ENCODE peak calls at places on chromosome 7, in seven cellular contexts. One of them, this sample, is unnamed.

GRCh38 chr7:106045592-106045991 is 66.5 kb downstream of the SYPL1 start:
- DNase-seq in MM.1S: peak; percentile 3
- DNase-seq in PC-3: peak; percentile 62
- DNase-seq in B cell: no peak
- DNase-seq in endothelial cell of umbilical vein: no peak
- DNase-seq in mesothelial cell of epicardium: no peak
- DNase-seq in Peyer's patch: no peak
- DNase-seq in this sample: no peak

GRCh38 chr7:30770936-30771858 is at the start of gene MINDY4:
- DNase-seq in Peyer's patch: peak; percentile 85
- DNase-seq in PC-3: peak; percentile 42
- DNase-seq in endothelial cell of umbilical vein: peak; percentile 78
- DNase-seq in MM.1S: peak; percentile 71
- DNase-seq in mesothelial cell of epicardium: peak; percentile 64
- DNase-seq in B cell: peak; percentile 80
- DNase-seq in this sample: peak; percentile 48

GRCh38 chr7:129825005-129825553 is 127.7 kb downstream of the UBE2H start:
- DNase-seq in endothelial cell of umbilical vein: no peak
- DNase-seq in mesothelial cell of epicardium: no peak
- DNase-seq in B cell: no peak
- DNase-seq in PC-3: peak; percentile 91
- DNase-seq in Peyer's patch: peak; percentile 63
- DNase-seq in MM.1S: peak; percentile 80
- DNase-seq in this sample: no peak

GRCh38 chr7:78254397-78255055 is 456.0 kb downstream of the PHTF2 start:
- DNase-seq in Peyer's patch: no peak
- DNase-seq in endothelial cell of umbilical vein: no peak
- DNase-seq in MM.1S: peak; percentile 61
- DNase-seq in B cell: no peak
- DNase-seq in mesothelial cell of epicardium: no peak
- DNase-seq in PC-3: no peak
- DNase-seq in this sample: no peak

GRCh38 chr7:45036801-45037200 is 36.8 kb downstream of the CCM2 start:
- DNase-seq in B cell: no peak
- DNase-seq in mesothelial cell of epicardium: no peak
- DNase-seq in Peyer's patch: no peak
- DNase-seq in endothelial cell of umbilical vein: no peak
- DNase-seq in MM.1S: no peak
- DNase-seq in PC-3: no peak
- DNase-seq in this sample: no peak

GRCh38 chr7:81462672-81463071 is 307.2 kb downstream of the HGF start:
- DNase-seq in PC-3: peak; percentile 73
- DNase-seq in Peyer's patch: no peak
- DNase-seq in mesothelial cell of epicardium: no peak
- DNase-seq in B cell: no peak
- DNase-seq in endothelial cell of umbilical vein: no peak
- DNase-seq in MM.1S: no peak
- DNase-seq in this sample: no peak

GRCh38 chr7:26683277-26683676 is 181.1 kb downstream of the SKAP2 start:
- DNase-seq in MM.1S: no peak
- DNase-seq in mesothelial cell of epicardium: no peak
- DNase-seq in endothelial cell of umbilical vein: no peak
- DNase-seq in PC-3: no peak
- DNase-seq in Peyer's patch: no peak
- DNase-seq in B cell: no peak
- DNase-seq in this sample: no peak

GRCh38 chr7:4754433-4755010 is 20.9 kb upstream of the AP5Z1 start:
- DNase-seq in Peyer's patch: no peak
- DNase-seq in mesothelial cell of epicardium: no peak
- DNase-seq in MM.1S: no peak
- DNase-seq in endothelial cell of umbilical vein: no peak
- DNase-seq in PC-3: no peak
- DNase-seq in B cell: no peak
- DNase-seq in this sample: no peak

GRCh38 chr7:17680026-17680425 is 260.3 kb downstream of the SNX13 start:
- DNase-seq in MM.1S: no peak
- DNase-seq in endothelial cell of umbilical vein: peak; percentile 1
- DNase-seq in B cell: no peak
- DNase-seq in Peyer's patch: peak; percentile 66
- DNase-seq in PC-3: peak; percentile 84
- DNase-seq in mesothelial cell of epicardium: no peak
- DNase-seq in this sample: no peak

GRCh38 chr7:117656806-117657205 is 177.0 kb downstream of the CFTR start:
- DNase-seq in endothelial cell of umbilical vein: no peak
- DNase-seq in mesothelial cell of epicardium: no peak
- DNase-seq in MM.1S: no peak
- DNase-seq in Peyer's patch: no peak
- DNase-seq in B cell: no peak
- DNase-seq in PC-3: no peak
- DNase-seq in this sample: no peak

GRCh38 chr7:129612112-129613015 is 844 bp downstream of the NRF1 start:
- DNase-seq in B cell: peak; percentile 36
- DNase-seq in PC-3: peak; percentile 11
- DNase-seq in mesothelial cell of epicardium: peak; percentile 39
- DNase-seq in endothelial cell of umbilical vein: peak; percentile 77
- DNase-seq in MM.1S: peak; percentile 59
- DNase-seq in Peyer's patch: peak; percentile 74
- DNase-seq in this sample: no peak

GRCh38 chr7:124954766-124955165 is 25.1 kb upstream of the POT1 start:
- DNase-seq in MM.1S: no peak
- DNase-seq in endothelial cell of umbilical vein: no peak
- DNase-seq in Peyer's patch: no peak
- DNase-seq in mesothelial cell of epicardium: no peak
- DNase-seq in B cell: no peak
- DNase-seq in PC-3: no peak
- DNase-seq in this sample: no peak

GRCh38 chr7:1950623-1951523 is 280.8 kb downstream of the ELFN1 start:
- DNase-seq in Peyer's patch: peak; percentile 69
- DNase-seq in MM.1S: no peak
- DNase-seq in PC-3: no peak
- DNase-seq in B cell: no peak
- DNase-seq in endothelial cell of umbilical vein: peak; percentile 8
- DNase-seq in mesothelial cell of epicardium: no peak
- DNase-seq in this sample: peak; percentile 75

DNA sequence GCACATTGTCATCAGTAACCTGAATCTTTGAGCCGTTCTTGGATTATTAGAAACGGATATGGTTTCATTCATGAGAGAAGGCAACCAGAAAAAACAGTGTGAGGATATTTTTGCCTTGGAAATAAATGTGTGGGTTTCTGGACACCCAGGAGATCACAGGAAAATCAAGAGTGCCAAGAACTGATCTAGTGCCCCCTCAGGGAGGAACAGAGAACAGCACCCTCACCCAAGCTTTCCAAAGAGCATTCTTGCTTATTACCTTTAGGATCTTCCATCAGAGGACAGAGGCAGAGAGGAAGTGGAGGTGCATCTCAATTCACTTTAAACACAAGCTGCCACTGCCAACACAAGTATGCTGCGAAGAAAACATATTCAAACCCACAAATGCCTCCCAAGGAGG is 851.5 kb upstream of the COBL start:
- DNase-seq in MM.1S: no peak
- DNase-seq in endothelial cell of umbilical vein: no peak
- DNase-seq in PC-3: no peak
- DNase-seq in B cell: no peak
- DNase-seq in Peyer's patch: no peak
- DNase-seq in mesothelial cell of epicardium: no peak
- DNase-seq in this sample: no peak
- TF ChIP-seq CTCF in MM.1S: peak; percentile 36
- TF ChIP-seq CTCF in endothelial cell of umbilical vein: peak; percentile 15
- TF ChIP-seq CTCF in PC-3: peak; percentile 41
- TF ChIP-seq CTCF in B cell: no peak
- TF ChIP-seq CTCF in Peyer's patch: no peak
- TF ChIP-seq CTCF in mesothelial cell of epicardium: peak; percentile 22
- TF ChIP-seq CTCF in this sample: no peak

DNA sequence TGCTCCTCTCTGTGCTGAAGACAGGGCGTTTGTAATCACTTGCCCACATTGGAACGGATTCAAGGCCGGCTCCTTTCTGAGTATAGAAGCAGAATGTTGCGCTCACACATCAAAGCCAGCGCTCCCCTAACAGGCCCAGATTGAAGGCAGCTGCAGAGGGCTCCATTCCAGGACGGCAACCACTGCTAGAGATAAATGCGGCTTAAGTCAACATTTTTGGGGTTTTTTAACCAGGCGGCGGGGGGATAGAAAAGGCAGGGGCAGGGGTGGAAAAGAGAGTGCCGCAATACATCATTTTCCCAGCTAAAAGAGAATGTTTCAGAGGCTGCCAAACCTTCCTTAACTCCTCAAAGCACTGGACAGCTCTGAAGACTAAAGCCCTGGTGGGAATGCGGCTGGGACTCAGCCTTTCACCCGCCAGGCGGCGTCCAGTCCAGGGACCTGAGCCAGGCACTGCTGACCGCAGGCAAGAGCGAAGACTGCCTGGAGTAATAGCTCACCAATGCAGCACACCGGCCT is 189.6 kb downstream of the TNS3 start:
- DNase-seq in B cell: no peak
- DNase-seq in PC-3: no peak
- DNase-seq in mesothelial cell of epicardium: no peak
- DNase-seq in Peyer's patch: peak; percentile 47
- DNase-seq in endothelial cell of umbilical vein: no peak
- DNase-seq in MM.1S: no peak
- DNase-seq in this sample: no peak
- TF ChIP-seq CTCF in B cell: no peak
- TF ChIP-seq CTCF in PC-3: no peak
- TF ChIP-seq CTCF in mesothelial cell of epicardium: no peak
- TF ChIP-seq CTCF in Peyer's patch: no peak
- TF ChIP-seq CTCF in endothelial cell of umbilical vein: no peak
- TF ChIP-seq CTCF in MM.1S: no peak
- TF ChIP-seq CTCF in this sample: no peak

GRCh38 chr7:42883950-42884349 is 27.9 kb downstream of the C7orf25 start:
- DNase-seq in Peyer's patch: no peak
- DNase-seq in mesothelial cell of epicardium: no peak
- DNase-seq in B cell: peak; percentile 26
- DNase-seq in MM.1S: no peak
- DNase-seq in endothelial cell of umbilical vein: no peak
- DNase-seq in PC-3: peak; percentile 90
- DNase-seq in this sample: peak; percentile 50
- TF ChIP-seq CTCF in Peyer's patch: no peak
- TF ChIP-seq CTCF in mesothelial cell of epicardium: no peak
- TF ChIP-seq CTCF in B cell: no peak
- TF ChIP-seq CTCF in MM.1S: no peak
- TF ChIP-seq CTCF in endothelial cell of umbilical vein: no peak
- TF ChIP-seq CTCF in PC-3: no peak
- TF ChIP-seq CTCF in this sample: no peak

GRCh38 chr7:64613653-64614052 is 50.8 kb upstream of the ZNF680 start:
- DNase-seq in B cell: no peak
- DNase-seq in Peyer's patch: no peak
- DNase-seq in PC-3: no peak
- DNase-seq in endothelial cell of umbilical vein: no peak
- DNase-seq in MM.1S: no peak
- DNase-seq in mesothelial cell of epicardium: no peak
- DNase-seq in this sample: no peak

GRCh38 chr7:64612452-64612851 is 49.6 kb upstream of the ZNF680 start:
- DNase-seq in mesothelial cell of epicardium: no peak
- DNase-seq in Peyer's patch: no peak
- DNase-seq in endothelial cell of umbilical vein: no peak
- DNase-seq in PC-3: no peak
- DNase-seq in MM.1S: no peak
- DNase-seq in B cell: no peak
- DNase-seq in this sample: no peak

GRCh38 chr7:64608116-64608910 is 45.4 kb upstream of the ZNF680 start:
- DNase-seq in B cell: no peak
- DNase-seq in endothelial cell of umbilical vein: no peak
- DNase-seq in mesothelial cell of epicardium: no peak
- DNase-seq in MM.1S: no peak
- DNase-seq in Peyer's patch: no peak
- DNase-seq in PC-3: no peak
- DNase-seq in this sample: no peak

GRCh38 chr7:64611717-64612116 is 48.8 kb upstream of the ZNF680 start:
- DNase-seq in endothelial cell of umbilical vein: no peak
- DNase-seq in PC-3: no peak
- DNase-seq in MM.1S: no peak
- DNase-seq in B cell: no peak
- DNase-seq in Peyer's patch: no peak
- DNase-seq in mesothelial cell of epicardium: no peak
- DNase-seq in this sample: peak; percentile 44

DNA sequence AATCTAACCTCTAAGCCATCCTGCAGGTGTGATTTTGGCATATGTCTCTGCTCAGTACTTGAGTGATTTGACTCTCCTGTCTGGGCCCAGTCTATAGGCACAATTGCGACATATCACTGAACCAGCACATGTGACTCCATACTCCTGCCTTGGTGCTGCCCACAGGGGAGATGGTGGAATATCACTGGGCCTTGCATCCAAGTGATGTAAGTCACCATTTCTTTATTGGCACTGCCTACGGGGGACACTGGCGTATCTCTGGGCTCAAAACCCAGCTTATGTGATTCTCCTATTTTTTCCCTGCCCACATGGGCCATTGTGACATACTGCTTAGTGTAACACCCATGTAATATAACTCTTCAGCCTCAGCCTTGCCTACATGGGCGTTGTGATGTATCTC is 48.1 kb upstream of the ZNF680 start:
- DNase-seq in endothelial cell of umbilical vein: no peak
- DNase-seq in mesothelial cell of epicardium: no peak
- DNase-seq in B cell: no peak
- DNase-seq in Peyer's patch: no peak
- DNase-seq in MM.1S: no peak
- DNase-seq in PC-3: no peak
- DNase-seq in this sample: no peak
- TF ChIP-seq CTCF in endothelial cell of umbilical vein: no peak
- TF ChIP-seq CTCF in mesothelial cell of epicardium: no peak
- TF ChIP-seq CTCF in B cell: no peak
- TF ChIP-seq CTCF in Peyer's patch: no peak
- TF ChIP-seq CTCF in MM.1S: no peak
- TF ChIP-seq CTCF in PC-3: no peak
- TF ChIP-seq CTCF in this sample: no peak